ENCODE peak calls at places on chromosome 9, in seven cellular contexts. Y is GM23248, K is SJSA1, V is body of pancreas, L is right lobe of liver, P is suprapubic skin, A is breast epithelium. M is an unnamed sample.

GRCh38 chr9:120394058-120394669 is 185.8 kb downstream of the CDK5RAP2 start:
- DNase-seq in Y (peak), K (peak), V (no peak), L (peak), P (no peak), A (no peak), M (no peak)

GRCh38 chr9:22381170-22381569 is 65.5 kb upstream of the DMRTA1 start:
- DNase-seq in Y (no peak), K (no peak), V (no peak), L (no peak), P (no peak), A (no peak), M (no peak)

GRCh38 chr9:117375956-117376355 is 38.9 kb downstream of the ASTN2 start:
- DNase-seq in Y (no peak), K (no peak), V (no peak), L (no peak), P (no peak), A (no peak), M (no peak)

GRCh38 chr9:83327323-83327722 is 210.9 kb downstream of the FRMD3 start:
- DNase-seq in Y (peak), K (peak), V (no peak), L (no peak), P (no peak), A (no peak), M (no peak)

GRCh38 chr9:111443454-111443853 is 40.7 kb downstream of the ECPAS start:
- DNase-seq in Y (no peak), K (no peak), V (no peak), L (no peak), P (no peak), A (no peak), M (no peak)

GRCh38 chr9:16146661-16147060 is 593.8 kb downstream of the CCDC171 start:
- DNase-seq in Y (no peak), K (no peak), V (no peak), L (no peak), P (no peak), A (no peak), M (no peak)

GRCh38 chr9:125893277-125893676 is 146.1 kb downstream of the PBX3 start:
- DNase-seq in Y (no peak), K (no peak), V (no peak), L (no peak), P (no peak), A (no peak), M (no peak)

GRCh38 chr9:123438821-123439220 is 82.8 kb downstream of the CRB2 start:
- DNase-seq in Y (no peak), K (no peak), V (no peak), L (no peak), P (no peak), A (no peak), M (no peak)

GRCh38 chr9:34554211-34555001 is 31.6 kb upstream of the ENHO start:
- DNase-seq in Y (peak), K (no peak), V (no peak), L (no peak), P (no peak), A (no peak), M (no peak)

GRCh38 chr9:125521462-125522327 is 185.3 kb downstream of the MAPKAP1 start:
- DNase-seq in Y (peak), K (peak), V (no peak), L (no peak), P (no peak), A (no peak), M (peak)

GRCh38 chr9:6625363-6625762 is 20.2 kb downstream of the GLDC start:
- DNase-seq in Y (no peak), K (no peak), V (no peak), L (no peak), P (no peak), A (no peak), M (no peak)

GRCh38 chr9:14031015-14031414 is 282.9 kb downstream of the NFIB start:
- DNase-seq in Y (peak), K (no peak), V (no peak), L (no peak), P (no peak), A (no peak), M (no peak)

GRCh38 chr9:126516936-126517750 is 96.6 kb upstream of the LMX1B start:
- DNase-seq in Y (peak), K (peak), V (peak), L (no peak), P (peak), A (peak), M (no peak)

GRCh38 chr9:109652971-109653370 is 127.0 kb upstream of the PALM2AKAP2 start:
- DNase-seq in Y (peak), K (peak), V (no peak), L (no peak), P (no peak), A (no peak), M (no peak)

GRCh38 chr9:935348-935965 is 41.0 kb upstream of the DMRT3 start:
- DNase-seq in Y (peak), K (no peak), V (peak), L (no peak), P (no peak), A (no peak), M (peak)

GRCh38 chr9:110148384-110148783 is 59.6 kb downstream of the C9orf152 start:
- DNase-seq in Y (peak), K (no peak), V (no peak), L (no peak), P (no peak), A (no peak), M (no peak)

GRCh38 chr9:111599092-111599947 is at the start of gene PTGR1:
- DNase-seq in Y (peak), K (peak), V (peak), L (peak), P (peak), A (peak), M (peak)

GRCh38 chr9:6673326-6674025 is 27.9 kb upstream of the GLDC start:
- DNase-seq in Y (no peak), K (no peak), V (no peak), L (no peak), P (no peak), A (no peak), M (no peak)

GRCh38 chr9:136578915-136579637 is 33.2 kb upstream of the NOTCH1 start:
- DNase-seq in Y (peak), K (peak), V (no peak), L (no peak), P (no peak), A (no peak), M (no peak)

GRCh38 chr9:137672907-137673791 is 54.3 kb downstream of the EHMT1 start:
- DNase-seq in Y (peak), K (peak), V (peak), L (no peak), P (no peak), A (no peak), M (peak)

GRCh38 chr9:136546697-136547481 is 1.0 kb upstream of the NOTCH1 start:
- DNase-seq in Y (peak), K (no peak), V (peak), L (peak), P (peak), A (peak), M (no peak)

GRCh38 chr9:110427497-110428104 is 89.9 kb upstream of the TXNDC8 start:
- DNase-seq in Y (peak), K (no peak), V (peak), L (peak), P (no peak), A (no peak), M (no peak)

GRCh38 chr9:93672622-93673270 is 96.4 kb downstream of the PHF2 start:
- DNase-seq in Y (no peak), K (no peak), V (no peak), L (no peak), P (peak), A (peak), M (no peak)

GRCh38 chr9:93675336-93676150 is 99.2 kb downstream of the PHF2 start:
- DNase-seq in Y (no peak), K (no peak), V (peak), L (peak), P (peak), A (peak), M (no peak)

GRCh38 chr9:109181284-109181683 is 14.2 kb upstream of the FRRS1L start:
- DNase-seq in Y (no peak), K (no peak), V (no peak), L (no peak), P (no peak), A (no peak), M (no peak)

GRCh38 chr9:81562221-81563019 is 126.9 kb downstream of the TLE1 start:
- DNase-seq in Y (peak), K (peak), V (peak), L (peak), P (peak), A (peak), M (peak)

GRCh38 chr9:13481274-13481673 is 201.8 kb upstream of the MPDZ start:
- DNase-seq in Y (peak), K (no peak), V (no peak), L (no peak), P (no peak), A (no peak), M (no peak)

GRCh38 chr9:98887918-98888510 is 55.7 kb upstream of the COL15A1 start:
- DNase-seq in Y (peak), K (no peak), V (no peak), L (no peak), P (no peak), A (no peak), M (no peak)

DNA sequence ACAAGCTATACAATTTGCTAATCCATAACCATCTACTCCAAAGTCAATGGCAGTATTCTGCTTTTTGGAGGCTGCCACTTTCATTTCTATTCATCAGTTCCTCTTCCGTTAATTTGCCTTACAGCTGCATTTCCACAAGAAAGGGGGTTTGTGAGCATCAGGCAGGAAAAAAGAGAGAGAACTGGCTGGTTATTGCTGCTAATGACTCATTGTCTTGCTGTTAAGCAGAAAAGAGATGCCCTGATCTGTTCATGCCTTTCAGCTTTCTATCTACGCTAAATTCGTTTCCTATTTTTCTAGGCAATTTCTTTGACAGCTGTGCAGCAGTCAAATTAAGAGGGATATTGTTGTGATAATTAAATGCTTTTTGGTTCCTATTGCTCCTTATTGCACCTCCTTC is 65.9 kb upstream of the GNAQ start:
- DNase-seq in Y (no peak), K (no peak), V (peak), L (no peak), P (no peak), A (no peak), M (no peak)
- H3K27ac ChIP-seq in Y (no peak), K (no peak), V (no peak), L (no peak), P (no peak), A (no peak), M (no peak)

GRCh38 chr9:97830884-97831829 is 21.9 kb upstream of the FOXE1 start:
- DNase-seq in Y (no peak), K (no peak), V (no peak), L (no peak), P (no peak), A (no peak), M (no peak)
- H3K27ac ChIP-seq in Y (no peak), K (no peak), V (peak), L (no peak), P (no peak), A (no peak), M (no peak)

DNA sequence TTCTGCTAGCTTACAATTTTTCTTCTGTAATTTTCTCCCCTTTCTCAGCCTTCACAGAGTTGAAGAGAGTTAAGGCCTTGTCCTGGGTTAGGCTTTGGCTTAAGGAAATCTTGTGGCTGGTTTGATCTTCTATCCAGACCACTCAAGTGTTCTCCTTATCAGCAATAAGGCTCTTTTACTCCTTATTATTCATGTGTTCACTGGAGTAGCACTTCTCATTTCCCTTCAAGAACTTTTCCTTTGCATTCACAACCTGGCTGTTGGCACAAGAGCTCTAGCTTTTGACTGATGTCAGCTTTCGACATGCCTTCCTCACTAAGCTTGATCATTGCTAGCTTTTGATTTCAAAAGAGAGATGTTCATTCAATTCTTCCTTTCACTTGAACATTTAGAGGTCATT is 86.9 kb upstream of the ALDH1B1 start:
- DNase-seq in Y (no peak), K (no peak), V (no peak), L (no peak), P (no peak), A (no peak), M (no peak)
- H3K27ac ChIP-seq in Y (no peak), K (no peak), V (no peak), L (no peak), P (no peak), A (no peak), M (no peak)

DNA sequence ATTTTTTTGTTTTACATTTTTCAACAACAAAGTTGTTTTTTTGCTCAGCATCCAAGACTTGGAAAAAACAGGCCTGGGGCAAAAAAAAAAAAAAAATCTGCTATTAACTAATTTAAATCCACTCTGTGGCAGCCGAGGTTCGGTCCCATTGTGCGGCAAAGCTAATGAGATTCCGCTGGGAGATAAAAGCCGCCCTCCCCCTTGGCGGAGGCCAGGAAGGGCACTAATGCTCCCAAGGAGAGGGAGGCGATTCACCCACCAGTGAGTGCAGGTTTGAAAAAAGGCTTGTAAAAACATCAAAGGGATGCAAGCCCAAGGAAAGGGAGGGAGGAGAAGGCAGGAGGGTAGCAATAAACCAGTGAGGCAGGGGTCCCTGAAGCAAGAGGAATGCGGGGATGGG is 129.4 kb upstream of the RAPGEF1 start:
- DNase-seq in Y (no peak), K (no peak), V (no peak), L (no peak), P (no peak), A (no peak), M (no peak)
- H3K27ac ChIP-seq in Y (no peak), K (no peak), V (no peak), L (no peak), P (no peak), A (no peak), M (no peak)

GRCh38 chr9:5478214-5478613 is 27.9 kb downstream of the CD274 start:
- DNase-seq in Y (no peak), K (no peak), V (no peak), L (no peak), P (no peak), A (no peak), M (no peak)
- H3K27ac ChIP-seq in Y (no peak), K (no peak), V (no peak), L (no peak), P (no peak), A (no peak), M (no peak)

DNA sequence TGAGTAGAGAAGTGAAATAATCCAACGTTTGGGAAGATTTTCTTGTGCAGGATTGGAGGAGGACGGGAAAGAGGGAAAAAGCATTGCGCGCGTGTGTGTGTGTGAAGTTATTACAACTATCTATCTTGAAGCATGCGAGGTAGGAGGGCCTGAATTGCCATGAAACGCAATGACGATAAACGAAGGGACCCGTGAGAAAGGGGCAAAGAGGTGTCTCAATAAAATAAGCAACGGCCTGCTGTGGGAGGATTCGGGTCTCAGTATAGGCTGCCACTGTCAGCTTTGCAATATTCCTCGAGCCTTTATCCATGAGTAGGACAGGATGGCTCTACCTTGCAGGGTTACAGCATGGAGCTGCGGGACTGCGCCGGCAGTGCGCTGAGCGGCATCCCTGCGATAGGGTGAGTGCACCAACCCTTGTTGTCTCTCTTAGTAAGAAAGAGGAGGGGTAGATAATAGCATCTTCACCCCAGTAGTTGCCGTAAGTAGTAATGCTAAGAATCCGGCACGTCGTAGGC is 631 bp upstream of the RCL1 start:
- DNase-seq in Y (no peak), K (no peak), V (no peak), L (no peak), P (no peak), A (no peak), M (no peak)
- H3K27ac ChIP-seq in Y (no peak), K (no peak), V (peak), L (no peak), P (peak), A (peak), M (peak)